ENCODE peak calls at places on chromosome 16, in four cellular contexts. V is GM23338, C is SK-N-SH, I is A549. X is an unnamed sample.

GRCh38 chr16:3938843-3939624 is 58.5 kb upstream of the CREBBP start:
- DNase-seq in V (peak), C (peak), I (peak), X (peak)

GRCh38 chr16:85081765-85082164 is 30.5 kb downstream of the CIBAR2 start:
- DNase-seq in C (no peak), I (no peak), V (no peak), X (no peak)

GRCh38 chr16:86854058-86854621 is 275.8 kb downstream of the FOXL1 start:
- DNase-seq in I (no peak), C (no peak), V (no peak), X (no peak)

GRCh38 chr16:11315499-11315898 is 29.8 kb upstream of the RMI2 start:
- DNase-seq in C (no peak), I (no peak), V (peak), X (no peak)

GRCh38 chr16:15874745-15875314 is 13.6 kb downstream of the CEP20 start:
- DNase-seq in V (peak), C (peak), I (peak), X (peak)

GRCh38 chr16:12178251-12178990 is 201.9 kb downstream of the SNX29 start:
- DNase-seq in V (no peak), I (no peak), C (no peak), X (no peak)

GRCh38 chr16:4217246-4218131 is 24.4 kb downstream of the SRL start:
- DNase-seq in I (no peak), C (peak), V (no peak), X (no peak)

GRCh38 chr16:83792391-83792790 is 15.4 kb upstream of the HSBP1 start:
- DNase-seq in C (no peak), I (no peak), V (no peak), X (no peak)

GRCh38 chr16:7597677-7598076 is 265.0 kb downstream of the RBFOX1 start:
- DNase-seq in I (no peak), C (no peak), V (no peak), X (no peak)

GRCh38 chr16:83937922-83938875 is 14.8 kb upstream of the OSGIN1 start:
- DNase-seq in I (no peak), C (no peak), V (no peak), X (peak)

GRCh38 chr16:27730703-27731220 is 180.8 kb downstream of the KATNIP start:
- DNase-seq in V (no peak), I (no peak), C (no peak), X (no peak)

GRCh38 chr16:83714286-83714685 is 93.5 kb upstream of the HSBP1 start:
- DNase-seq in V (no peak), I (no peak), C (no peak), X (no peak)

GRCh38 chr16:87723224-87723619 is 42.6 kb downstream of the KLHDC4 start:
- DNase-seq in I (no peak), V (no peak), C (peak), X (no peak)

GRCh38 chr16:62021295-62021694 is 14.9 kb downstream of the CDH8 start:
- DNase-seq in V (no peak), I (no peak), C (no peak), X (no peak)

GRCh38 chr16:88685156-88686061 is 898 bp downstream of the SNAI3 start:
- DNase-seq in V (peak), C (peak), I (peak), X (no peak)

GRCh38 chr16:66603537-66604375 is 748 bp upstream of the CMTM3 start:
- DNase-seq in I (peak), C (peak), V (peak), X (peak)

GRCh38 chr16:2811703-2812471 is 5.2 kb upstream of the PRSS21 start:
- DNase-seq in I (no peak), V (no peak), C (no peak), X (no peak)

GRCh38 chr16:54303613-54304012 is 17.0 kb upstream of the IRX3 start:
- DNase-seq in C (no peak), I (no peak), V (no peak), X (no peak)

GRCh38 chr16:55530316-55530856 is 21.5 kb downstream of the LPCAT2 start:
- DNase-seq in V (no peak), C (no peak), I (no peak), X (no peak)

GRCh38 chr16:49930841-49931240 is 74.9 kb upstream of the ZNF423 start:
- DNase-seq in V (no peak), I (no peak), C (no peak), X (no peak)

GRCh38 chr16:4682084-4682581 is 11.2 kb upstream of the NUDT16L1 start:
- DNase-seq in V (no peak), C (no peak), I (no peak), X (no peak)

GRCh38 chr16:11736903-11737302 is 5.8 kb downstream of the TXNDC11 start:
- DNase-seq in I (no peak), C (no peak), V (no peak), X (no peak)

GRCh38 chr16:73054732-73055481 is 7.0 kb upstream of the ZFHX3 start:
- DNase-seq in I (no peak), C (peak), V (peak), X (peak)

GRCh38 chr16:54459509-54460235 is 173.1 kb upstream of the IRX3 start:
- DNase-seq in I (no peak), C (no peak), V (no peak), X (no peak)

GRCh38 chr16:77963185-77964044 is 58.9 kb upstream of the CLEC3A start:
- DNase-seq in I (no peak), V (peak), C (no peak), X (no peak)

GRCh38 chr16:66342294-66342900 is 24.1 kb upstream of the CDH5 start:
- DNase-seq in I (peak), C (peak), V (peak), X (peak)

GRCh38 chr16:88406096-88407041 is 23.6 kb downstream of the ZNF469 start:
- DNase-seq in I (no peak), C (peak), V (peak), X (peak)

GRCh38 chr16:22098538-22099255 is 6.4 kb downstream of the VWA3A start:
- DNase-seq in V (peak), C (peak), I (peak), X (peak)

GRCh38 chr16:55082594-55082982 is 151.9 kb downstream of the IRX5 start:
- DNase-seq in C (no peak), V (no peak), I (no peak), X (no peak)

GRCh38 chr16:49850558-49851467 is 5.1 kb downstream of the ZNF423 start:
- DNase-seq in I (no peak), V (no peak), C (no peak), X (no peak)

GRCh38 chr16:55948230-55948629 is 73.1 kb upstream of the CES5A start:
- DNase-seq in C (no peak), I (no peak), V (no peak), X (no peak)

GRCh38 chr16:74291577-74292208 is 4.9 kb upstream of the PSMD7 start:
- DNase-seq in I (no peak), V (no peak), C (no peak), X (no peak)

GRCh38 chr16:4604401-4604800 is 10.3 kb downstream of the UBALD1 start:
- DNase-seq in I (no peak), C (peak), V (no peak), X (no peak)

GRCh38 chr16:9593440-9593839 is 502.0 kb downstream of the HAPSTR1 start:
- DNase-seq in I (no peak), V (no peak), C (no peak), X (no peak)

GRCh38 chr16:72722552-72722951 is 325.4 kb downstream of the ZFHX3 start:
- DNase-seq in C (no peak), I (no peak), V (peak), X (no peak)

GRCh38 chr16:75392911-75393310 is 40.4 kb downstream of the CFDP1 start:
- DNase-seq in I (no peak), V (no peak), C (no peak), X (no peak)

GRCh38 chr16:27703545-27703944 is 153.6 kb downstream of the KATNIP start:
- DNase-seq in V (no peak), I (no peak), C (no peak), X (no peak)

GRCh38 chr16:53792161-53792951 is 88.4 kb downstream of the FTO start:
- DNase-seq in V (no peak), C (no peak), I (no peak), X (no peak)

GRCh38 chr16:31038993-31039392 is 5.6 kb downstream of the STX4 start:
- DNase-seq in I (no peak), V (no peak), C (no peak), X (no peak)

GRCh38 chr16:31043898-31044481 is 10.6 kb downstream of the STX4 start:
- DNase-seq in V (no peak), I (no peak), C (no peak), X (no peak)

GRCh38 chr16:31043352-31043751 is 10.0 kb downstream of the STX4 start:
- DNase-seq in I (no peak), V (no peak), C (no peak), X (peak)

GRCh38 chr16:31042866-31043265 is 9.5 kb downstream of the STX4 start:
- DNase-seq in C (no peak), I (no peak), V (no peak), X (no peak)
- TF ChIP-seq REST in C (no peak), I (no peak), V (peak), X (no peak)

DNA sequence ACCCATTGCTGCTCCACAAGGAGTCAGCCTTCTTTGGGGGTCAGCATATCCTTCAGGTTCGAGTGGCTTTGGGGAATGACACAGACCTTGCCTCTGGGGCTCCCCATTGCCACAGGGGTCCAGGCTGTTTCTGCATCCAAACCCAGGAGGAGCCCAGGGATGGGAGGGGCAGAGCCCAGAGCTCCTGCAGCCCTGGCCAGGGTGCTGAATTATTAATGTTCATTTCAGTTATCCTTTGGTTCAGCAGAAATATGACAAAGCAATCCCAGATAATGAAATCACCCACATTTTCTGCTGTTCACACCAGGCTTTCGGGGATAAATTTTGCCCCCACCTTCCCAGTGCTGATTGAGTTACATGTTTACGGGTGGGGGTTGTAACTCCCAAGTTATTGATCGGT is 240.1 kb upstream of the N4BP1 start:
- DNase-seq in C (no peak), I (no peak), V (no peak), X (no peak)
- TF ChIP-seq REST in C (peak), I (peak), V (peak), X (peak)

DNA sequence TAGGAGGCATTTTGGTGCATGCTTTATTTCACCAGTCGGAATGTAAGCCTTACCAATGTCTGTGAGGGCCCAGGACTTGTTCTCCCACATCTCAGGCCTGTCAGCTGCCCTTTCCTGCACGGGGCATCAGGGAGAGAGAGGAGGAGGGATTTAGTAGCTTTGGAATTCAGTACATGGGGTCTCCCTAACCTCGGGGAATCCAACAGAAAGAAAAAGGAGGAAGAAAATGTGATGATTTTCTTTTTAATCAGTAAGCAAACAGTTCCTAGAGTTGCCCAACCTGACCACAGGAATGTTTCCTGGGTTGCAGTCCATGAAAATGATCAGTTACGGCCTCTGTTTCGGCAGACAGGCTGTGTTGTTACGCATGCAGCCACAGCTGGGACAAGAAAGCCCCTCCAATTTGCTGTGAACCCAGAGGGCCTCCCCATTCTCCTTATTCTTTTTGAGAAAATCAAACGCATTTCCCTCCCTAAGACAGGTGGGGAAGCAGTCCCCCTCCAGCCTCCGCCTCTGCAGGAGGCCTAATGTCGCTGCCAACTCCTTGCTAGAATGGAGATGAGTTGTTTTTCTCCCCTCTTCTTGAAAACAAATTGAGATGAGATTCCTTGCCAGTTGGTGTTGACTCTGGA is 53.1 kb upstream of the TANGO6 start:
- DNase-seq in C (no peak), V (peak), I (peak), X (peak)
- TF ChIP-seq REST in C (no peak), V (no peak), I (no peak), X (peak)

DNA sequence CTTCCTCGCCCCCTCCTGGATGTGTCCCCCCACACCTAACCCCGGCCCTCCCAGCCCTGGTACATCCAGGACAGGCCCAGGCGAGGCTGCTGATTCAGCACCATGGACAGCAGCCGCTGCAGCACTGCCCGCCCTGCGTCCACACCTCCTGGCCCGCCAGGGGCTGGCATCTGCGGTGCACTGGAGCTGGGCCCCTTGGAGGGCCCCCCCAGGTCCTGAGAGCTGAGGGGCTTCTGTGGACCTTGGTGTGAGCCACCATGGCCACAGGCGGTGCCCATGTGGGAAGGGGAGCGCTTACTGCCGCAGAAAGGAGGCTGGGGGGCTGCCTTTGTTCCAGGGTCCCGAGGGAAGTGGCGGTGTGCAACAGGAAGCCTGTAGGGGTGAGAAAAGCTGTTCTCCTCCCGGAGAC is 35.9 kb downstream of the CACNA1H start:
- DNase-seq in V (peak), C (no peak), I (no peak), X (no peak)
- TF ChIP-seq REST in V (peak), C (peak), I (peak), X (peak)

GRCh38 chr16:70778901-70779309 is 22.1 kb downstream of the VAC14 start:
- DNase-seq in I (peak), C (peak), V (peak), X (peak)
- TF ChIP-seq REST in I (no peak), C (peak), V (no peak), X (no peak)

DNA sequence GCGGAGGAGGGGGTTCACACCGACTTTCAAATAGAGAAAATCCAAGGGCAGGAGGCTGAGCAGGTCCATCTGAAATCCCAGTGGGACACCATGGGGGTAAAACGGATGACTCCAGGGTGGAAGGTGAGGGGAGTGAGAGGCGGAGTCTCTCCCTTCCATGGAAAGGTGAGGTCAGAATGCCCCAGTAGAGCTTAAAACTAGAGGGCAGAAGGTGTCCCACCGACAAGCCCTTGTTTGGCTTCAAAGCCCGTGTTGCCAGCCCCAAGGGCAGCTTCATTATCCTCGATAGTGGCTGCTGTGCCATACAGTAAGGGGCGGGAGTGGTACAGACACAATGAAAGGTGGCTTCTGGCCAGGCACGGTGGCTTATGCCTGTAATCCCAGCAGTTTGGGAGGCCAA is 55.7 kb downstream of the CNGB1 start:
- DNase-seq in I (no peak), V (no peak), C (no peak), X (no peak)
- TF ChIP-seq REST in I (no peak), V (no peak), C (no peak), X (no peak)

GRCh38 chr16:1351215-1351581 is 480 bp downstream of the TSR3 start:
- DNase-seq in V (no peak), I (no peak), C (no peak), X (no peak)

GRCh38 chr16:1349951-1350350 is 1.7 kb downstream of the TSR3 start:
- DNase-seq in V (no peak), I (no peak), C (no peak), X (no peak)

GRCh38 chr16:1350691-1351090 is 987 bp downstream of the TSR3 start:
- DNase-seq in C (no peak), I (no peak), V (no peak), X (no peak)

GRCh38 chr16:1349351-1349750 is 2.3 kb downstream of the TSR3 start:
- DNase-seq in C (no peak), I (no peak), V (no peak), X (no peak)

DNA sequence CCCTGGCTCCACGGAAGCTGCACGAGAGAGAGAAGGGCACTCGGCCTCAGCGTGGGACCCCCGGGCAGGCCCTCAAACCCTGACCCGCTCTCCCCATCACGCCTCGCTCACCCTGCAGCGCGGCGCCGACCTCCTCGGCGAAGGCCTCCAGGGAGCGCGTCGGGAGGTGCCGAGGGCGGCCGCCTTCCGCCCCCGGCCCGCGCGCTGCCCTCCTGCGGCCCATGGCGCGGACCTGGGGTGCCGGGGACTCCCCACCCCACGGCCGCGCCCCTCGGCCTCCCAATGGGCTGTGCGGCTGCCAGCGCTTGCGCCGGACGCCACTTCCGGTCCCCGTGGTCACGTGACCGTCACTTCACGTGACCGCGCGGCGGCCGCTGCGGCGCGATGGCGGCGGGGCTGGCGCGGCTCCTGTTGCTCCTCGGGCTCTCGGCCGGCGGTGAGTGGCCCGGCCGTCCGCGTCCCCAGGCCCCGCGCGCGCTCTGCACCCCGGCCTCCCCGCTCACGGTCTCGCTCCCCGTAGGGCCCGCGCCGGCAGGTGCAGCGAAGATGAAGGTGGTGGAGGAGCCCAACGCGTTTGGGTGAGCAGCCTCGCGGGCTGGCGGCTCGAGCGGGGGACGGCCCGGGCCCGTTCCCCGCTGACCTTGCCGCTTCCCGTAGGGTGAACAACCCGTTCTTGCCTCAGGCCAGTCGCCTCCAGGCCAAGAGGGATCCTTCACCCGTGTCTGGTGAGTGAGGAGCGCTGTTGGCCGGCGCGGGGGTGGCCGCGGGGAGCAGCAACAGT is at the start of the genes GNPTG and TSR3:
- DNase-seq in I (peak), V (peak), C (peak), X (peak)
- TF ChIP-seq REST in I (no peak), V (no peak), C (peak), X (peak)

DNA sequence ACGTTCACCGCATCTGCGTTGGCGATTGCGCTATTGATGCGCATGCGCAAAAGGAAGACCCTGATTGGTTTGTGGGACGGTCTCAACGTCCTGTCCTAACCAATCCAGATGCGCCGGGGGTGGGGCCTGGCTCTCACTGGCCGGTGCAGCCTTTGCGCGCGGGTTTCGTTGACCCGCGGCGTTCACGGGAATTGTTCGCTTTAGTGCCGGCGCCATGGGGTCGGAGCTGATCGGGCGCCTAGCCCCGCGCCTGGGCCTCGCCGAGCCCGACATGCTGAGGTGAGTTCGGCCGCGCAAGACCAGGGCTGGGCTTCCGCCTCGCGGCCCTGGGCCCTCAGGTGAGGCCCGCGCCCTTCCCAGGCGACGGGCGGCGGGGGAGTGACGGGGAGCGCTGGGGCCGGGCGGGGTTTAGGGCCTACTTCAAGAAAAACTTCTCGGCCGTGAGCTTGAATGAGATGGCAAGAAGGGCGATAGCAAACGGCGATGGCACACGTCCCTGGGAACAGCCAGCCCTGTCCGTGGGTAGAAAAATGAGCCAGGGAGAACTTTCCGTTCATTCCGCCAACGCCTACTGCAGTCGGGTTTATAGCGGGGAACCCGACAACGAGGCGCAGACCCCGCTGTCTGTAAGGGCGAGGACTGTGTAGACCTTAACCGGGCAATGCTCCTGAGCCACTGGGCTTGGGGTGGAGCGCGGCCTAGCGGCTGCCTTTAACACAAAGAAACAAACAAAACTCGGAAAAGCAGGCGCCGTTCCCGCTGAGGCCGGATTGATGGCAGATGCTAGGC is at the start of gene ORC6:
- DNase-seq in C (peak), V (peak), I (peak), X (peak)
- TF ChIP-seq REST in C (no peak), V (no peak), I (no peak), X (no peak)

GRCh38 chr16:81752876-81753227 is 26.2 kb upstream of the PLCG2 start:
- DNase-seq in V (no peak), C (no peak), I (no peak), X (no peak)
- TF ChIP-seq REST in V (no peak), C (no peak), I (no peak), X (no peak)